ENCODE peak calls at places on chromosomes 4 and X, in nine cellular contexts. One of them, this sample, is unnamed.

GRCh38 chrX:20067709-20068315 is 48.9 kb downstream of the MAP7D2 start:
- DNase-seq in effector CD4-positive, alpha-beta T cell: no peak
- DNase-seq in AG10803: peak
- DNase-seq in HEK293T: no peak
- DNase-seq in M059J: peak
- DNase-seq in neural crest cell: no peak
- DNase-seq in CD8-positive, alpha-beta T cell: no peak
- DNase-seq in activated CD8-positive, alpha-beta T cell treated with anti-CD3 and anti-CD28 coated beads, Interleukin-2, amount 10 ng/mL, durations not matched to agents 7 days and 5 days: no peak
- DNase-seq in GM12892: no peak
- DNase-seq in this sample: no peak

GRCh38 chr4:86011117-86011516 is 348.7 kb downstream of the MAPK10 start:
- DNase-seq in M059J: peak
- DNase-seq in neural crest cell: no peak
- DNase-seq in HEK293T: no peak
- DNase-seq in effector CD4-positive, alpha-beta T cell: no peak
- DNase-seq in AG10803: peak
- DNase-seq in GM12892: no peak
- DNase-seq in activated CD8-positive, alpha-beta T cell treated with anti-CD3 and anti-CD28 coated beads, Interleukin-2, amount 10 ng/mL, durations not matched to agents 7 days and 5 days: no peak
- DNase-seq in CD8-positive, alpha-beta T cell: no peak
- DNase-seq in this sample: no peak

GRCh38 chr4:80125252-80126177 is 52.5 kb upstream of the ANTXR2 start:
- DNase-seq in HEK293T: peak
- DNase-seq in neural crest cell: no peak
- DNase-seq in AG10803: peak
- DNase-seq in activated CD8-positive, alpha-beta T cell treated with anti-CD3 and anti-CD28 coated beads, Interleukin-2, amount 10 ng/mL, durations not matched to agents 7 days and 5 days: peak
- DNase-seq in effector CD4-positive, alpha-beta T cell: peak
- DNase-seq in CD8-positive, alpha-beta T cell: peak
- DNase-seq in M059J: peak
- DNase-seq in GM12892: no peak
- DNase-seq in this sample: no peak

GRCh38 chrX:57655065-57655464 is 25.0 kb downstream of the NLRP2B start:
- DNase-seq in GM12892: no peak
- DNase-seq in AG10803: no peak
- DNase-seq in CD8-positive, alpha-beta T cell: no peak
- DNase-seq in effector CD4-positive, alpha-beta T cell: no peak
- DNase-seq in activated CD8-positive, alpha-beta T cell treated with anti-CD3 and anti-CD28 coated beads, Interleukin-2, amount 10 ng/mL, durations not matched to agents 7 days and 5 days: no peak
- DNase-seq in M059J: no peak
- DNase-seq in neural crest cell: no peak
- DNase-seq in HEK293T: no peak
- DNase-seq in this sample: no peak

GRCh38 chrX:40646489-40647306 is 663 bp downstream of the CXorf38 start:
- DNase-seq in AG10803: peak
- DNase-seq in neural crest cell: no peak
- DNase-seq in GM12892: peak
- DNase-seq in HEK293T: peak
- DNase-seq in effector CD4-positive, alpha-beta T cell: peak
- DNase-seq in activated CD8-positive, alpha-beta T cell treated with anti-CD3 and anti-CD28 coated beads, Interleukin-2, amount 10 ng/mL, durations not matched to agents 7 days and 5 days: peak
- DNase-seq in CD8-positive, alpha-beta T cell: peak
- DNase-seq in M059J: peak
- DNase-seq in this sample: no peak

GRCh38 chr4:107392951-107393350 is 327.1 kb downstream of the PAPSS1 start:
- DNase-seq in effector CD4-positive, alpha-beta T cell: no peak
- DNase-seq in M059J: peak
- DNase-seq in activated CD8-positive, alpha-beta T cell treated with anti-CD3 and anti-CD28 coated beads, Interleukin-2, amount 10 ng/mL, durations not matched to agents 7 days and 5 days: no peak
- DNase-seq in GM12892: no peak
- DNase-seq in HEK293T: no peak
- DNase-seq in AG10803: peak
- DNase-seq in neural crest cell: no peak
- DNase-seq in CD8-positive, alpha-beta T cell: no peak
- DNase-seq in this sample: no peak

GRCh38 chr4:73811841-73812240 is 24.6 kb upstream of the CXCL6 start:
- DNase-seq in CD8-positive, alpha-beta T cell: no peak
- DNase-seq in neural crest cell: no peak
- DNase-seq in HEK293T: no peak
- DNase-seq in GM12892: no peak
- DNase-seq in AG10803: no peak
- DNase-seq in effector CD4-positive, alpha-beta T cell: no peak
- DNase-seq in M059J: no peak
- DNase-seq in activated CD8-positive, alpha-beta T cell treated with anti-CD3 and anti-CD28 coated beads, Interleukin-2, amount 10 ng/mL, durations not matched to agents 7 days and 5 days: no peak
- DNase-seq in this sample: no peak

GRCh38 chrX:153818571-153819397 is 11.6 kb downstream of the PDZD4 start:
- DNase-seq in AG10803: no peak
- DNase-seq in M059J: peak
- DNase-seq in HEK293T: peak
- DNase-seq in CD8-positive, alpha-beta T cell: peak
- DNase-seq in effector CD4-positive, alpha-beta T cell: peak
- DNase-seq in activated CD8-positive, alpha-beta T cell treated with anti-CD3 and anti-CD28 coated beads, Interleukin-2, amount 10 ng/mL, durations not matched to agents 7 days and 5 days: peak
- DNase-seq in GM12892: peak
- DNase-seq in neural crest cell: peak
- DNase-seq in this sample: no peak

GRCh38 chrX:6852869-6853268 is 294.6 kb upstream of the STS start:
- DNase-seq in GM12892: no peak
- DNase-seq in effector CD4-positive, alpha-beta T cell: no peak
- DNase-seq in CD8-positive, alpha-beta T cell: no peak
- DNase-seq in HEK293T: no peak
- DNase-seq in AG10803: no peak
- DNase-seq in activated CD8-positive, alpha-beta T cell treated with anti-CD3 and anti-CD28 coated beads, Interleukin-2, amount 10 ng/mL, durations not matched to agents 7 days and 5 days: no peak
- DNase-seq in neural crest cell: no peak
- DNase-seq in M059J: no peak
- DNase-seq in this sample: no peak

GRCh38 chr4:154927126-154927525 is 146.1 kb downstream of the RBM46 start:
- DNase-seq in CD8-positive, alpha-beta T cell: no peak
- DNase-seq in activated CD8-positive, alpha-beta T cell treated with anti-CD3 and anti-CD28 coated beads, Interleukin-2, amount 10 ng/mL, durations not matched to agents 7 days and 5 days: no peak
- DNase-seq in HEK293T: no peak
- DNase-seq in AG10803: no peak
- DNase-seq in neural crest cell: no peak
- DNase-seq in M059J: no peak
- DNase-seq in effector CD4-positive, alpha-beta T cell: no peak
- DNase-seq in GM12892: no peak
- DNase-seq in this sample: no peak

GRCh38 chr4:8328866-8329559 is 59.5 kb downstream of the HTRA3 start:
- DNase-seq in HEK293T: no peak
- DNase-seq in neural crest cell: no peak
- DNase-seq in effector CD4-positive, alpha-beta T cell: no peak
- DNase-seq in CD8-positive, alpha-beta T cell: no peak
- DNase-seq in GM12892: no peak
- DNase-seq in AG10803: no peak
- DNase-seq in activated CD8-positive, alpha-beta T cell treated with anti-CD3 and anti-CD28 coated beads, Interleukin-2, amount 10 ng/mL, durations not matched to agents 7 days and 5 days: no peak
- DNase-seq in M059J: no peak
- DNase-seq in this sample: no peak

GRCh38 chr4:40363382-40363920 is 28.3 kb downstream of the CHRNA9 start:
- DNase-seq in AG10803: no peak
- DNase-seq in M059J: no peak
- DNase-seq in effector CD4-positive, alpha-beta T cell: no peak
- DNase-seq in HEK293T: no peak
- DNase-seq in neural crest cell: no peak
- DNase-seq in activated CD8-positive, alpha-beta T cell treated with anti-CD3 and anti-CD28 coated beads, Interleukin-2, amount 10 ng/mL, durations not matched to agents 7 days and 5 days: no peak
- DNase-seq in GM12892: no peak
- DNase-seq in CD8-positive, alpha-beta T cell: no peak
- DNase-seq in this sample: no peak

GRCh38 chr4:22515145-22515887 is 550 bp downstream of the ADGRA3 start:
- DNase-seq in AG10803: peak
- DNase-seq in HEK293T: peak
- DNase-seq in CD8-positive, alpha-beta T cell: no peak
- DNase-seq in effector CD4-positive, alpha-beta T cell: no peak
- DNase-seq in activated CD8-positive, alpha-beta T cell treated with anti-CD3 and anti-CD28 coated beads, Interleukin-2, amount 10 ng/mL, durations not matched to agents 7 days and 5 days: peak
- DNase-seq in GM12892: peak
- DNase-seq in M059J: peak
- DNase-seq in neural crest cell: peak
- DNase-seq in this sample: peak

GRCh38 chr4:79141530-79141929 is 184.3 kb downstream of the NAA11 start:
- DNase-seq in neural crest cell: no peak
- DNase-seq in GM12892: no peak
- DNase-seq in M059J: peak
- DNase-seq in activated CD8-positive, alpha-beta T cell treated with anti-CD3 and anti-CD28 coated beads, Interleukin-2, amount 10 ng/mL, durations not matched to agents 7 days and 5 days: no peak
- DNase-seq in AG10803: peak
- DNase-seq in HEK293T: peak
- DNase-seq in CD8-positive, alpha-beta T cell: no peak
- DNase-seq in effector CD4-positive, alpha-beta T cell: no peak
- DNase-seq in this sample: peak

GRCh38 chrX:20139966-20140365 is 1.7 kb downstream of the EIF1AX start:
- DNase-seq in activated CD8-positive, alpha-beta T cell treated with anti-CD3 and anti-CD28 coated beads, Interleukin-2, amount 10 ng/mL, durations not matched to agents 7 days and 5 days: no peak
- DNase-seq in AG10803: peak
- DNase-seq in neural crest cell: no peak
- DNase-seq in CD8-positive, alpha-beta T cell: no peak
- DNase-seq in HEK293T: no peak
- DNase-seq in M059J: peak
- DNase-seq in GM12892: no peak
- DNase-seq in effector CD4-positive, alpha-beta T cell: no peak
- DNase-seq in this sample: no peak

GRCh38 chrX:111914398-111915092 is 38.6 kb downstream of the TRPC5OS start:
- DNase-seq in HEK293T: no peak
- DNase-seq in neural crest cell: no peak
- DNase-seq in GM12892: no peak
- DNase-seq in AG10803: peak
- DNase-seq in activated CD8-positive, alpha-beta T cell treated with anti-CD3 and anti-CD28 coated beads, Interleukin-2, amount 10 ng/mL, durations not matched to agents 7 days and 5 days: no peak
- DNase-seq in CD8-positive, alpha-beta T cell: no peak
- DNase-seq in M059J: peak
- DNase-seq in effector CD4-positive, alpha-beta T cell: no peak
- DNase-seq in this sample: no peak

GRCh38 chr4:107736924-107737448 is 17.0 kb upstream of the PAPSS1 start:
- DNase-seq in AG10803: peak
- DNase-seq in HEK293T: peak
- DNase-seq in neural crest cell: peak
- DNase-seq in GM12892: no peak
- DNase-seq in M059J: peak
- DNase-seq in CD8-positive, alpha-beta T cell: peak
- DNase-seq in activated CD8-positive, alpha-beta T cell treated with anti-CD3 and anti-CD28 coated beads, Interleukin-2, amount 10 ng/mL, durations not matched to agents 7 days and 5 days: peak
- DNase-seq in effector CD4-positive, alpha-beta T cell: peak
- DNase-seq in this sample: no peak

GRCh38 chrX:84441143-84441542 is 61.1 kb downstream of the HDX start:
- DNase-seq in neural crest cell: no peak
- DNase-seq in CD8-positive, alpha-beta T cell: no peak
- DNase-seq in effector CD4-positive, alpha-beta T cell: no peak
- DNase-seq in HEK293T: no peak
- DNase-seq in activated CD8-positive, alpha-beta T cell treated with anti-CD3 and anti-CD28 coated beads, Interleukin-2, amount 10 ng/mL, durations not matched to agents 7 days and 5 days: no peak
- DNase-seq in GM12892: no peak
- DNase-seq in AG10803: no peak
- DNase-seq in M059J: peak
- DNase-seq in this sample: no peak

GRCh38 chr4:26069218-26069617 is 155.2 kb downstream of the SMIM20 start:
- DNase-seq in HEK293T: peak
- DNase-seq in CD8-positive, alpha-beta T cell: no peak
- DNase-seq in GM12892: no peak
- DNase-seq in M059J: peak
- DNase-seq in AG10803: no peak
- DNase-seq in effector CD4-positive, alpha-beta T cell: no peak
- DNase-seq in neural crest cell: no peak
- DNase-seq in activated CD8-positive, alpha-beta T cell treated with anti-CD3 and anti-CD28 coated beads, Interleukin-2, amount 10 ng/mL, durations not matched to agents 7 days and 5 days: no peak
- DNase-seq in this sample: peak

GRCh38 chr4:83152771-83153170 is 38.2 kb upstream of the PLAC8 start:
- DNase-seq in activated CD8-positive, alpha-beta T cell treated with anti-CD3 and anti-CD28 coated beads, Interleukin-2, amount 10 ng/mL, durations not matched to agents 7 days and 5 days: no peak
- DNase-seq in M059J: no peak
- DNase-seq in neural crest cell: no peak
- DNase-seq in CD8-positive, alpha-beta T cell: no peak
- DNase-seq in AG10803: no peak
- DNase-seq in effector CD4-positive, alpha-beta T cell: no peak
- DNase-seq in GM12892: no peak
- DNase-seq in HEK293T: no peak
- DNase-seq in this sample: no peak

GRCh38 chr4:101306225-101306624 is 41.1 kb downstream of the PPP3CA start:
- DNase-seq in effector CD4-positive, alpha-beta T cell: no peak
- DNase-seq in CD8-positive, alpha-beta T cell: no peak
- DNase-seq in AG10803: no peak
- DNase-seq in neural crest cell: no peak
- DNase-seq in HEK293T: no peak
- DNase-seq in activated CD8-positive, alpha-beta T cell treated with anti-CD3 and anti-CD28 coated beads, Interleukin-2, amount 10 ng/mL, durations not matched to agents 7 days and 5 days: no peak
- DNase-seq in GM12892: no peak
- DNase-seq in M059J: peak
- DNase-seq in this sample: no peak

GRCh38 chr4:80097395-80098177 is 24.6 kb upstream of the ANTXR2 start:
- DNase-seq in effector CD4-positive, alpha-beta T cell: no peak
- DNase-seq in activated CD8-positive, alpha-beta T cell treated with anti-CD3 and anti-CD28 coated beads, Interleukin-2, amount 10 ng/mL, durations not matched to agents 7 days and 5 days: no peak
- DNase-seq in HEK293T: no peak
- DNase-seq in AG10803: peak
- DNase-seq in CD8-positive, alpha-beta T cell: no peak
- DNase-seq in M059J: peak
- DNase-seq in neural crest cell: no peak
- DNase-seq in GM12892: no peak
- DNase-seq in this sample: no peak

GRCh38 chr4:141645611-141646340 is 9.4 kb downstream of the IL15 start:
- DNase-seq in M059J: peak
- DNase-seq in HEK293T: no peak
- DNase-seq in CD8-positive, alpha-beta T cell: no peak
- DNase-seq in neural crest cell: no peak
- DNase-seq in activated CD8-positive, alpha-beta T cell treated with anti-CD3 and anti-CD28 coated beads, Interleukin-2, amount 10 ng/mL, durations not matched to agents 7 days and 5 days: no peak
- DNase-seq in AG10803: peak
- DNase-seq in GM12892: no peak
- DNase-seq in effector CD4-positive, alpha-beta T cell: no peak
- DNase-seq in this sample: no peak

GRCh38 chr4:150960079-150960478 is 55.0 kb downstream of the LRBA start:
- DNase-seq in GM12892: no peak
- DNase-seq in CD8-positive, alpha-beta T cell: no peak
- DNase-seq in HEK293T: peak
- DNase-seq in effector CD4-positive, alpha-beta T cell: no peak
- DNase-seq in M059J: peak
- DNase-seq in AG10803: peak
- DNase-seq in activated CD8-positive, alpha-beta T cell treated with anti-CD3 and anti-CD28 coated beads, Interleukin-2, amount 10 ng/mL, durations not matched to agents 7 days and 5 days: no peak
- DNase-seq in neural crest cell: no peak
- DNase-seq in this sample: peak

GRCh38 chr4:150244600-150244999 is 166.4 kb downstream of the DCLK2 start:
- DNase-seq in AG10803: peak
- DNase-seq in CD8-positive, alpha-beta T cell: no peak
- DNase-seq in effector CD4-positive, alpha-beta T cell: no peak
- DNase-seq in HEK293T: peak
- DNase-seq in GM12892: no peak
- DNase-seq in neural crest cell: no peak
- DNase-seq in activated CD8-positive, alpha-beta T cell treated with anti-CD3 and anti-CD28 coated beads, Interleukin-2, amount 10 ng/mL, durations not matched to agents 7 days and 5 days: no peak
- DNase-seq in M059J: peak
- DNase-seq in this sample: no peak

GRCh38 chr4:150379454-150379853 is 202.5 kb upstream of the MAB21L2 start:
- DNase-seq in GM12892: no peak
- DNase-seq in AG10803: no peak
- DNase-seq in M059J: peak
- DNase-seq in activated CD8-positive, alpha-beta T cell treated with anti-CD3 and anti-CD28 coated beads, Interleukin-2, amount 10 ng/mL, durations not matched to agents 7 days and 5 days: no peak
- DNase-seq in neural crest cell: no peak
- DNase-seq in effector CD4-positive, alpha-beta T cell: no peak
- DNase-seq in HEK293T: no peak
- DNase-seq in CD8-positive, alpha-beta T cell: no peak
- DNase-seq in this sample: no peak

GRCh38 chr4:153663667-153664066 is 20.4 kb upstream of the TLR2 start:
- DNase-seq in M059J: no peak
- DNase-seq in effector CD4-positive, alpha-beta T cell: no peak
- DNase-seq in CD8-positive, alpha-beta T cell: no peak
- DNase-seq in neural crest cell: no peak
- DNase-seq in activated CD8-positive, alpha-beta T cell treated with anti-CD3 and anti-CD28 coated beads, Interleukin-2, amount 10 ng/mL, durations not matched to agents 7 days and 5 days: no peak
- DNase-seq in HEK293T: no peak
- DNase-seq in AG10803: no peak
- DNase-seq in GM12892: no peak
- DNase-seq in this sample: no peak

GRCh38 chrX:45711231-45711630 is 510.6 kb upstream of the DIPK2B start:
- DNase-seq in M059J: peak
- DNase-seq in GM12892: no peak
- DNase-seq in activated CD8-positive, alpha-beta T cell treated with anti-CD3 and anti-CD28 coated beads, Interleukin-2, amount 10 ng/mL, durations not matched to agents 7 days and 5 days: no peak
- DNase-seq in CD8-positive, alpha-beta T cell: no peak
- DNase-seq in AG10803: peak
- DNase-seq in effector CD4-positive, alpha-beta T cell: no peak
- DNase-seq in neural crest cell: no peak
- DNase-seq in HEK293T: no peak
- DNase-seq in this sample: no peak

GRCh38 chr4:82371398-82371972 is 2.3 kb downstream of the HNRNPD start:
- DNase-seq in activated CD8-positive, alpha-beta T cell treated with anti-CD3 and anti-CD28 coated beads, Interleukin-2, amount 10 ng/mL, durations not matched to agents 7 days and 5 days: no peak
- DNase-seq in AG10803: no peak
- DNase-seq in HEK293T: peak
- DNase-seq in effector CD4-positive, alpha-beta T cell: no peak
- DNase-seq in CD8-positive, alpha-beta T cell: no peak
- DNase-seq in GM12892: no peak
- DNase-seq in M059J: peak
- DNase-seq in neural crest cell: no peak
- DNase-seq in this sample: no peak

GRCh38 chr4:80184053-80184790 is 13.1 kb upstream of the PRDM8 start:
- DNase-seq in effector CD4-positive, alpha-beta T cell: peak
- DNase-seq in neural crest cell: peak
- DNase-seq in GM12892: peak
- DNase-seq in HEK293T: peak
- DNase-seq in CD8-positive, alpha-beta T cell: peak
- DNase-seq in M059J: peak
- DNase-seq in activated CD8-positive, alpha-beta T cell treated with anti-CD3 and anti-CD28 coated beads, Interleukin-2, amount 10 ng/mL, durations not matched to agents 7 days and 5 days: peak
- DNase-seq in AG10803: peak
- DNase-seq in this sample: no peak

GRCh38 chr4:57110635-57111546 is 706 bp upstream of the IGFBP7 start:
- DNase-seq in effector CD4-positive, alpha-beta T cell: no peak
- DNase-seq in M059J: peak
- DNase-seq in AG10803: peak
- DNase-seq in activated CD8-positive, alpha-beta T cell treated with anti-CD3 and anti-CD28 coated beads, Interleukin-2, amount 10 ng/mL, durations not matched to agents 7 days and 5 days: peak
- DNase-seq in CD8-positive, alpha-beta T cell: peak
- DNase-seq in neural crest cell: peak
- DNase-seq in HEK293T: no peak
- DNase-seq in GM12892: peak
- DNase-seq in this sample: peak